ENCODE peak calls at places on chromosomes 12 and 14, in six cellular contexts. I, C, Q, K, T and M are unnamed samples.

GRCh38 chr12:108232565-108232964 is 103.5 kb downstream of the WSCD2 start:
- DNase-seq in T (peak; percentile 10), C (no peak), K (no peak), I (peak; percentile 6), Q (no peak), M (no peak)

GRCh38 chr12:31263661-31264060 is 62.3 kb downstream of the SINHCAF start:
- DNase-seq in I (no peak), Q (no peak), K (no peak), T (no peak), C (no peak), M (no peak)

GRCh38 chr12:48105321-48105866 is 485 bp downstream of the SENP1 start:
- DNase-seq in Q (no peak), I (no peak), K (no peak), T (no peak), C (no peak), M (no peak)

GRCh38 chr12:49367381-49368239 is at the start of gene SPATS2:
- DNase-seq in T (peak; percentile 26), Q (no peak), K (peak; percentile 35), I (no peak), C (peak; percentile 96), M (no peak)

GRCh38 chr14:64158608-64159007 is 135.6 kb downstream of the ESR2 start:
- DNase-seq in I (no peak), C (no peak), T (no peak), K (no peak), Q (no peak), M (no peak)

GRCh38 chr12:31406345-31406744 is 80.4 kb upstream of the SINHCAF start:
- DNase-seq in T (no peak), I (no peak), C (no peak), K (no peak), Q (no peak), M (no peak)

GRCh38 chr14:91246051-91246852 is 1.7 kb upstream of the GPR68 start:
- DNase-seq in T (no peak), C (no peak), I (no peak), Q (no peak), K (no peak), M (no peak)

GRCh38 chr12:47652491-47653234 is 53.2 kb downstream of the RPAP3 start:
- DNase-seq in C (peak; percentile 18), I (no peak), K (peak; percentile 9), T (peak; percentile 12), Q (no peak), M (no peak)

GRCh38 chr12:15334225-15334624 is 11.9 kb downstream of the PTPRO start:
- DNase-seq in I (no peak), Q (no peak), T (no peak), K (no peak), C (no peak), M (peak; percentile 4)

GRCh38 chr12:109287181-109287580 is 21.9 kb downstream of the FOXN4 start:
- DNase-seq in Q (no peak), T (no peak), C (no peak), K (no peak), I (no peak), M (no peak)

GRCh38 chr12:47757360-47757839 is 1.3 kb downstream of the RAPGEF3 start:
- DNase-seq in Q (no peak), I (no peak), C (no peak), T (no peak), K (no peak), M (no peak)

GRCh38 chr14:70709726-70710382 is 68.1 kb downstream of the TTC9 start:
- DNase-seq in Q (no peak), C (no peak), K (no peak), I (no peak), T (no peak), M (no peak)

GRCh38 chr12:47808574-47809380 is 10.9 kb downstream of the HDAC7 start:
- DNase-seq in K (no peak), C (no peak), I (no peak), T (no peak), Q (no peak), M (no peak)

GRCh38 chr14:22995889-22996611 is 13.7 kb upstream of the AJUBA start:
- DNase-seq in Q (no peak), I (no peak), K (no peak), C (no peak), T (no peak), M (no peak)

GRCh38 chr12:62117041-62117440 is 143.2 kb upstream of the USP15 start:
- DNase-seq in K (no peak), T (no peak), C (no peak), I (no peak), Q (no peak), M (no peak)

GRCh38 chr12:47080725-47081502 is 1.2 kb upstream of the AMIGO2 start:
- DNase-seq in I (no peak), Q (no peak), K (peak; percentile 54), T (peak; percentile 93), C (peak; percentile 65), M (no peak)

GRCh38 chr12:6386038-6386437 is 2.1 kb downstream of the LTBR start:
- DNase-seq in Q (no peak), C (no peak), K (no peak), I (no peak), T (no peak), M (no peak)

GRCh38 chr12:6384499-6385436 is 806 bp downstream of the LTBR start:
- DNase-seq in C (no peak), I (no peak), K (peak; percentile 41), T (no peak), Q (no peak), M (no peak)

GRCh38 chr12:6383572-6384498 is at the start of gene LTBR:
- DNase-seq in Q (peak; percentile 73), K (peak; percentile 96), C (peak; percentile 98), I (no peak), T (peak; percentile 91), M (peak; percentile 76)

GRCh38 chr12:6387541-6387940 is 3.6 kb downstream of the LTBR start:
- DNase-seq in Q (no peak), I (no peak), K (no peak), C (no peak), T (no peak), M (no peak)

GRCh38 chr12:6386522-6386921 is 2.6 kb downstream of the LTBR start:
- DNase-seq in C (no peak), K (no peak), Q (no peak), I (no peak), T (no peak), M (no peak)
- H3K4me3 ChIP-seq in C (no peak overlapping the region), K (no peak overlapping the region), Q (no peak overlapping the region), I (no peak overlapping the region), T (no peak overlapping the region), M (no peak overlapping the region)

DNA sequence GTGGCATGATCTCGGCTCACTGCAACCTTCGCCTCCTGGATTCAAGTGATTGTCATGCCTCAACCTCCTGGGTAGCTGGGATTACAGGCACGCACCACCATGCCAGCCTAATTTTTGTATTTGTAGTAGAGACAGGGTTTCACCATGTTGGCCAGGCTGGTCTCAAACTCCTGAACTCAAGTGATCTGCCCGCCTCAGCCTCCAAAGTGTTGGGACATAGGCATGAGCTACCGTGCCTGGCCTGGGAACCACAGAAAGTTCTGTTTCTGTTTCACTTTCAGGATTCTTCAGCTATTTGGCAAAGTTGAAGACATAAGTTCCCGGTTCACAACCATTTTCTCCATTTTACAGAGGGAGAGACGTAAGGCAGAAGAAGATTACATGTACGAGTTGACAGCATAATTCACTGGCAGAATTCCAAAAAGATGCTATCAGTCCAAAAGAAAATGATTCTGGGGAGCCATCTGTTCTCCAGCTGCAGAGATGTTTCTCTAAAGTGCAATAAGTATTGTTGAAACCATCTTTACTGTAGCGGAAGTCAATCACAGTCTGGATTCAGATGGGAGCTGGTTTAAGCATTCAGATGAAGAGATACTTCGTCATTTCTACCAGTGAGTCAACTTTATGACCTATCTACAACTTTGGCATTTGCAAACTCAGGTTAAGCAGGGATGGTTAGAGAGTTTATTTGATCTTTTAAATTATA is 8.1 kb upstream of the RNF34 start:
- DNase-seq in C (no peak), K (no peak), I (no peak), T (no peak), Q (peak; percentile 75), M (peak; percentile 12)
- H3K4me3 ChIP-seq in C (peak overlapping the region; percentile 39), K (no peak overlapping the region), I (no peak overlapping the region), T (no peak overlapping the region), Q (peak overlapping the region; percentile 20), M (peak overlapping the region; percentile 17)

GRCh38 chr14:53613404-53614253 is 343.0 kb downstream of the BMP4 start:
- DNase-seq in Q (no peak), K (peak; percentile 55), T (peak; percentile 97), C (no peak), I (peak; percentile 86), M (no peak)
- H3K4me3 ChIP-seq in Q (no peak overlapping the region), K (no peak overlapping the region), T (peak overlapping the region; percentile 28), C (no peak overlapping the region), I (peak overlapping the region; percentile 2), M (no peak overlapping the region)

DNA sequence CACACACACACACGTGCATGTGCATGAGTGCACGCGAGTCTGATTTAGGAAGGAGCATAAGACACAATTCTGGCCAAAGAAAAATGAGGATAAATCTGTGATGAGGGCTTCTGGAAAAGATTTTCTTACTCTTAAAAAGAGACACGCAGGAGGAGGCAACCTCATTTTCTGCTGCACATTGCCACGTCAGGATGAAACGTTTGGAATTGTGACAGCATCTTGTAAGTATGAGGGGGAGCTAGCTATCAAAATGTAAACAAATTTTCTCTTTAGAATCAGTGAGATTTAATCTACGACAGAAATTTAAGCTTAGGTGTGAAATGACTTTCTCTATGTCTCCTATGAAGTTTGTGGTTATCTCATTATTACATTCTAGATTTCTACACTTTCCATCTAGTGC is 31.1 kb upstream of the NUBPL start:
- DNase-seq in I (no peak), T (no peak), C (no peak), K (no peak), Q (no peak), M (no peak)
- H3K4me3 ChIP-seq in I (no peak overlapping the region), T (no peak overlapping the region), C (no peak overlapping the region), K (no peak overlapping the region), Q (no peak overlapping the region), M (no peak overlapping the region)

DNA sequence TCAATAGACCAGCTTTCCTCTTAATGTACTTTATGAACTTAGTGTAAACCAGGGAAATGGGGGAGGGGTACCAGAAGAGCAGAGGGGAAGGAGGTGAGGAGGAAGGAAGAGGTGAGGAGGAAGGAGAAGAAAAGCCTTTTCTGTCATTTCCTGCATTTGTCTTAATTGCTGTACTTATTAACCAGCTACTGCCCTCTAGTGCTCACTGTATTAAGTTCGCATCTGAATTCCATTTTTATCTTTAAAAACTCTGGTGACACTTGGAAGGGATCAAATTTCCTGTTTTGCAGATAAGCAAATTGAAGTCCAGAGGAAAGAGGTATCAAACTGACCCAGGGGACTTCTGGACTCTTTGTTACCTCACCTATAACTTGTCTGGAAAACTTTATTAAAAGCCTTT is 22.2 kb downstream of the MANSC1 start:
- DNase-seq in T (peak; percentile 82), I (peak; percentile 62), C (no peak), K (no peak), Q (no peak), M (no peak)
- H3K4me3 ChIP-seq in T (no peak overlapping the region), I (no peak overlapping the region), C (no peak overlapping the region), K (no peak overlapping the region), Q (no peak overlapping the region), M (no peak overlapping the region)

GRCh38 chr12:132937476-132937875 is 18.6 kb downstream of the ZNF605 start:
- DNase-seq in T (peak; percentile 31), C (no peak), I (no peak), K (no peak), Q (no peak), M (no peak)

GRCh38 chr12:132942611-132943010 is 13.5 kb downstream of the ZNF605 start:
- DNase-seq in K (no peak), T (no peak), C (no peak), I (no peak), Q (no peak), M (no peak)

GRCh38 chr12:132940071-132940719 is 15.9 kb downstream of the ZNF605 start:
- DNase-seq in I (no peak), C (no peak), Q (no peak), K (no peak), T (no peak), M (no peak)

GRCh38 chr12:132945806-132946506 is 10.2 kb downstream of the ZNF605 start:
- DNase-seq in T (no peak), C (no peak), I (no peak), K (no peak), Q (no peak), M (no peak)

GRCh38 chr12:132941336-132941954 is 14.7 kb downstream of the ZNF605 start:
- DNase-seq in T (no peak), I (no peak), C (no peak), K (no peak), Q (no peak), M (no peak)
- H3K4me3 ChIP-seq in T (no peak overlapping the region), I (no peak overlapping the region), C (no peak overlapping the region), K (no peak overlapping the region), Q (no peak overlapping the region), M (no peak overlapping the region)